ENCODE peak calls at places on chromosomes 3 and 15, in eight cellular contexts. One of them, this sample, is unnamed.

GRCh38 chr15:33831646-33832045 is 136.7 kb upstream of the CHRM5 start:
- DNase-seq in GM23338: no peak
- DNase-seq in effector memory CD4-positive, alpha-beta T cell: no peak
- DNase-seq in endothelial cell: no peak
- DNase-seq in foreskin melanocyte: peak
- DNase-seq in CD4-positive, alpha-beta memory T cell: no peak
- DNase-seq in nephron progenitor cell: no peak
- DNase-seq in stimulated activated CD4-positive, alpha-beta T cell treated with anti-CD3 and anti-CD28 coated beads, TNF-alpha, amount 100 ng/mL, for 4 hours: no peak
- DNase-seq in this sample: no peak

GRCh38 chr3:120506076-120506827 is 55.5 kb upstream of the FSTL1 start:
- DNase-seq in GM23338: no peak
- DNase-seq in effector memory CD4-positive, alpha-beta T cell: no peak
- DNase-seq in endothelial cell: no peak
- DNase-seq in foreskin melanocyte: no peak
- DNase-seq in CD4-positive, alpha-beta memory T cell: no peak
- DNase-seq in nephron progenitor cell: no peak
- DNase-seq in stimulated activated CD4-positive, alpha-beta T cell treated with anti-CD3 and anti-CD28 coated beads, TNF-alpha, amount 100 ng/mL, for 4 hours: no peak
- DNase-seq in this sample: no peak

GRCh38 chr3:15647629-15648167 is 46.2 kb downstream of the BTD start:
- DNase-seq in GM23338: no peak
- DNase-seq in effector memory CD4-positive, alpha-beta T cell: peak
- DNase-seq in endothelial cell: no peak
- DNase-seq in foreskin melanocyte: peak
- DNase-seq in CD4-positive, alpha-beta memory T cell: peak
- DNase-seq in nephron progenitor cell: no peak
- DNase-seq in stimulated activated CD4-positive, alpha-beta T cell treated with anti-CD3 and anti-CD28 coated beads, TNF-alpha, amount 100 ng/mL, for 4 hours: no peak
- DNase-seq in this sample: no peak

GRCh38 chr15:71215126-71215894 is 100.0 kb downstream of the THSD4 start:
- DNase-seq in GM23338: peak
- DNase-seq in effector memory CD4-positive, alpha-beta T cell: no peak
- DNase-seq in endothelial cell: no peak
- DNase-seq in foreskin melanocyte: no peak
- DNase-seq in CD4-positive, alpha-beta memory T cell: no peak
- DNase-seq in nephron progenitor cell: no peak
- DNase-seq in stimulated activated CD4-positive, alpha-beta T cell treated with anti-CD3 and anti-CD28 coated beads, TNF-alpha, amount 100 ng/mL, for 4 hours: no peak
- DNase-seq in this sample: no peak

GRCh38 chr15:91692596-91692995 is 160.9 kb upstream of the SLCO3A1 start:
- DNase-seq in GM23338: no peak
- DNase-seq in effector memory CD4-positive, alpha-beta T cell: no peak
- DNase-seq in endothelial cell: no peak
- DNase-seq in foreskin melanocyte: no peak
- DNase-seq in CD4-positive, alpha-beta memory T cell: no peak
- DNase-seq in nephron progenitor cell: no peak
- DNase-seq in stimulated activated CD4-positive, alpha-beta T cell treated with anti-CD3 and anti-CD28 coated beads, TNF-alpha, amount 100 ng/mL, for 4 hours: no peak
- DNase-seq in this sample: no peak

GRCh38 chr3:194570184-194570583 is 63.0 kb downstream of the TMEM44 start:
- DNase-seq in GM23338: no peak
- DNase-seq in effector memory CD4-positive, alpha-beta T cell: no peak
- DNase-seq in endothelial cell: no peak
- DNase-seq in foreskin melanocyte: no peak
- DNase-seq in CD4-positive, alpha-beta memory T cell: no peak
- DNase-seq in nephron progenitor cell: no peak
- DNase-seq in stimulated activated CD4-positive, alpha-beta T cell treated with anti-CD3 and anti-CD28 coated beads, TNF-alpha, amount 100 ng/mL, for 4 hours: no peak
- DNase-seq in this sample: no peak

GRCh38 chr3:105195260-105195659 is 171.4 kb upstream of the ALCAM start:
- DNase-seq in GM23338: no peak
- DNase-seq in effector memory CD4-positive, alpha-beta T cell: no peak
- DNase-seq in endothelial cell: no peak
- DNase-seq in foreskin melanocyte: no peak
- DNase-seq in CD4-positive, alpha-beta memory T cell: no peak
- DNase-seq in nephron progenitor cell: no peak
- DNase-seq in stimulated activated CD4-positive, alpha-beta T cell treated with anti-CD3 and anti-CD28 coated beads, TNF-alpha, amount 100 ng/mL, for 4 hours: no peak
- DNase-seq in this sample: no peak

GRCh38 chr15:83206971-83207621 is 527 bp downstream of the HDGFL3 start:
- DNase-seq in GM23338: peak
- DNase-seq in effector memory CD4-positive, alpha-beta T cell: no peak
- DNase-seq in endothelial cell: peak
- DNase-seq in foreskin melanocyte: peak
- DNase-seq in CD4-positive, alpha-beta memory T cell: peak
- DNase-seq in nephron progenitor cell: peak
- DNase-seq in stimulated activated CD4-positive, alpha-beta T cell treated with anti-CD3 and anti-CD28 coated beads, TNF-alpha, amount 100 ng/mL, for 4 hours: no peak
- DNase-seq in this sample: no peak

GRCh38 chr3:39903253-39903652 is 93.8 kb downstream of the MYRIP start:
- DNase-seq in GM23338: no peak
- DNase-seq in effector memory CD4-positive, alpha-beta T cell: no peak
- DNase-seq in endothelial cell: no peak
- DNase-seq in foreskin melanocyte: no peak
- DNase-seq in CD4-positive, alpha-beta memory T cell: no peak
- DNase-seq in nephron progenitor cell: no peak
- DNase-seq in stimulated activated CD4-positive, alpha-beta T cell treated with anti-CD3 and anti-CD28 coated beads, TNF-alpha, amount 100 ng/mL, for 4 hours: no peak
- DNase-seq in this sample: no peak

This sample was measured in activated CD4-positive, CD25-positive, alpha-beta regulatory T cell.